ENCODE peak calls at places on chromosomes 11 and 22, in eight cellular contexts. One of them, this sample, is unnamed.

GRCh38 chr11:11789735-11790369 is 51.9 kb upstream of the USP47 start:
- DNase-seq in spleen: no peak
- DNase-seq in prostate gland: no peak
- DNase-seq in esophagus muscularis mucosa: peak
- DNase-seq in stomach: no peak
- DNase-seq in HCT116: no peak
- DNase-seq in breast epithelium: no peak
- DNase-seq in GM12891: no peak
- DNase-seq in this sample: no peak

GRCh38 chr11:16610213-16610737 is 128.2 kb upstream of the C11orf58 start:
- DNase-seq in spleen: no peak
- DNase-seq in prostate gland: no peak
- DNase-seq in esophagus muscularis mucosa: no peak
- DNase-seq in stomach: no peak
- DNase-seq in HCT116: no peak
- DNase-seq in breast epithelium: no peak
- DNase-seq in GM12891: no peak
- DNase-seq in this sample: no peak

GRCh38 chr22:35229865-35230264 is 27.4 kb upstream of the HMGXB4 start:
- DNase-seq in spleen: no peak
- DNase-seq in prostate gland: no peak
- DNase-seq in esophagus muscularis mucosa: no peak
- DNase-seq in stomach: no peak
- DNase-seq in HCT116: no peak
- DNase-seq in breast epithelium: no peak
- DNase-seq in GM12891: no peak
- DNase-seq in this sample: no peak

GRCh38 chr11:110948112-110948511 is 235.9 kb upstream of the ARHGAP20 start:
- DNase-seq in spleen: no peak
- DNase-seq in prostate gland: no peak
- DNase-seq in esophagus muscularis mucosa: no peak
- DNase-seq in stomach: no peak
- DNase-seq in HCT116: no peak
- DNase-seq in breast epithelium: no peak
- DNase-seq in GM12891: no peak
- DNase-seq in this sample: no peak

GRCh38 chr22:25970348-25970995 is 198.8 kb upstream of the SEZ6L start:
- DNase-seq in spleen: no peak
- DNase-seq in prostate gland: no peak
- DNase-seq in esophagus muscularis mucosa: no peak
- DNase-seq in stomach: no peak
- DNase-seq in HCT116: no peak
- DNase-seq in breast epithelium: no peak
- DNase-seq in GM12891: no peak
- DNase-seq in this sample: no peak

GRCh38 chr22:32637951-32638350 is 163.3 kb downstream of the FBXO7 start:
- DNase-seq in spleen: no peak
- DNase-seq in prostate gland: no peak
- DNase-seq in esophagus muscularis mucosa: no peak
- DNase-seq in stomach: no peak
- DNase-seq in HCT116: no peak
- DNase-seq in breast epithelium: no peak
- DNase-seq in GM12891: no peak
- DNase-seq in this sample: no peak

GRCh38 chr22:17896552-17896951 is 122.3 kb upstream of the BID start:
- DNase-seq in spleen: no peak
- DNase-seq in prostate gland: peak
- DNase-seq in esophagus muscularis mucosa: no peak
- DNase-seq in stomach: peak
- DNase-seq in HCT116: no peak
- DNase-seq in breast epithelium: no peak
- DNase-seq in GM12891: no peak
- DNase-seq in this sample: no peak

GRCh38 chr22:49930128-49930527 is 11.7 kb downstream of the CRELD2 start:
- DNase-seq in spleen: no peak
- DNase-seq in prostate gland: no peak
- DNase-seq in esophagus muscularis mucosa: no peak
- DNase-seq in stomach: no peak
- DNase-seq in HCT116: no peak
- DNase-seq in breast epithelium: no peak
- DNase-seq in GM12891: no peak
- DNase-seq in this sample: no peak

GRCh38 chr22:36467042-36467810 is 14.2 kb downstream of the TXN2 start:
- DNase-seq in spleen: no peak
- DNase-seq in prostate gland: no peak
- DNase-seq in esophagus muscularis mucosa: no peak
- DNase-seq in stomach: no peak
- DNase-seq in HCT116: peak
- DNase-seq in breast epithelium: no peak
- DNase-seq in GM12891: no peak
- DNase-seq in this sample: no peak

GRCh38 chr22:19579113-19579811 is 55.1 kb upstream of the CLDN5 start:
- DNase-seq in spleen: no peak
- DNase-seq in prostate gland: no peak
- DNase-seq in esophagus muscularis mucosa: no peak
- DNase-seq in stomach: no peak
- DNase-seq in HCT116: no peak
- DNase-seq in breast epithelium: no peak
- DNase-seq in GM12891: no peak
- DNase-seq in this sample: no peak

GRCh38 chr22:48765595-48765994 is 1062.1 kb downstream of the BRD1 start:
- DNase-seq in spleen: no peak
- DNase-seq in prostate gland: no peak
- DNase-seq in esophagus muscularis mucosa: no peak
- DNase-seq in stomach: peak
- DNase-seq in HCT116: no peak
- DNase-seq in breast epithelium: peak
- DNase-seq in GM12891: no peak
- DNase-seq in this sample: no peak

GRCh38 chr22:31917227-31917921 is 27.0 kb upstream of the YWHAH start:
- DNase-seq in spleen: no peak
- DNase-seq in prostate gland: no peak
- DNase-seq in esophagus muscularis mucosa: no peak
- DNase-seq in stomach: no peak
- DNase-seq in HCT116: no peak
- DNase-seq in breast epithelium: no peak
- DNase-seq in GM12891: peak
- DNase-seq in this sample: peak

GRCh38 chr11:131033151-131033651 is 116.9 kb upstream of the SNX19 start:
- DNase-seq in spleen: no peak
- DNase-seq in prostate gland: no peak
- DNase-seq in esophagus muscularis mucosa: peak
- DNase-seq in stomach: no peak
- DNase-seq in HCT116: peak
- DNase-seq in breast epithelium: no peak
- DNase-seq in GM12891: no peak
- DNase-seq in this sample: no peak

GRCh38 chr11:19311306-19312030 is 70.7 kb upstream of the E2F8 start:
- DNase-seq in spleen: no peak
- DNase-seq in prostate gland: peak
- DNase-seq in esophagus muscularis mucosa: no peak
- DNase-seq in stomach: peak
- DNase-seq in HCT116: peak
- DNase-seq in breast epithelium: no peak
- DNase-seq in GM12891: peak
- DNase-seq in this sample: peak

GRCh38 chr11:4072668-4073285 is 21.8 kb upstream of the RRM1 start:
- DNase-seq in spleen: no peak
- DNase-seq in prostate gland: peak
- DNase-seq in esophagus muscularis mucosa: no peak
- DNase-seq in stomach: peak
- DNase-seq in HCT116: peak
- DNase-seq in breast epithelium: no peak
- DNase-seq in GM12891: peak
- DNase-seq in this sample: peak

GRCh38 chr11:103450241-103450640 is 341.0 kb downstream of the DYNC2H1 start:
- DNase-seq in spleen: no peak
- DNase-seq in prostate gland: no peak
- DNase-seq in esophagus muscularis mucosa: no peak
- DNase-seq in stomach: no peak
- DNase-seq in HCT116: no peak
- DNase-seq in breast epithelium: no peak
- DNase-seq in GM12891: no peak
- DNase-seq in this sample: no peak

GRCh38 chr11:65430406-65431217 is 8.0 kb downstream of the NEAT1 start:
- DNase-seq in spleen: no peak
- DNase-seq in prostate gland: peak
- DNase-seq in esophagus muscularis mucosa: no peak
- DNase-seq in stomach: peak
- DNase-seq in HCT116: no peak
- DNase-seq in breast epithelium: peak
- DNase-seq in GM12891: no peak
- DNase-seq in this sample: no peak
- TF ChIP-seq POLR2A in spleen: no peak
- TF ChIP-seq POLR2A in prostate gland: no peak
- TF ChIP-seq POLR2A in esophagus muscularis mucosa: no peak
- TF ChIP-seq POLR2A in stomach: peak
- TF ChIP-seq POLR2A in HCT116: peak
- TF ChIP-seq POLR2A in breast epithelium: no peak
- TF ChIP-seq POLR2A in GM12891: no peak
- TF ChIP-seq POLR2A in this sample: no peak

GRCh38 chr11:68470304-68470811 is 9.8 kb downstream of the PPP6R3 start:
- DNase-seq in spleen: no peak
- DNase-seq in prostate gland: no peak
- DNase-seq in esophagus muscularis mucosa: no peak
- DNase-seq in stomach: no peak
- DNase-seq in HCT116: no peak
- DNase-seq in breast epithelium: no peak
- DNase-seq in GM12891: no peak
- DNase-seq in this sample: no peak

GRCh38 chr11:68469122-68469521 is 8.6 kb downstream of the PPP6R3 start:
- DNase-seq in spleen: no peak
- DNase-seq in prostate gland: no peak
- DNase-seq in esophagus muscularis mucosa: no peak
- DNase-seq in stomach: no peak
- DNase-seq in HCT116: no peak
- DNase-seq in breast epithelium: no peak
- DNase-seq in GM12891: no peak
- DNase-seq in this sample: no peak

GRCh38 chr11:68472778-68473177 is 12.2 kb downstream of the PPP6R3 start:
- DNase-seq in spleen: no peak
- DNase-seq in prostate gland: no peak
- DNase-seq in esophagus muscularis mucosa: no peak
- DNase-seq in stomach: no peak
- DNase-seq in HCT116: no peak
- DNase-seq in breast epithelium: no peak
- DNase-seq in GM12891: no peak
- DNase-seq in this sample: no peak

GRCh38 chr11:68469642-68470041 is 9.1 kb downstream of the PPP6R3 start:
- DNase-seq in spleen: no peak
- DNase-seq in prostate gland: no peak
- DNase-seq in esophagus muscularis mucosa: no peak
- DNase-seq in stomach: no peak
- DNase-seq in HCT116: no peak
- DNase-seq in breast epithelium: no peak
- DNase-seq in GM12891: no peak
- DNase-seq in this sample: no peak

GRCh38 chr11:68471360-68472340 is 11.1 kb downstream of the PPP6R3 start:
- DNase-seq in spleen: peak
- DNase-seq in prostate gland: no peak
- DNase-seq in esophagus muscularis mucosa: no peak
- DNase-seq in stomach: no peak
- DNase-seq in HCT116: no peak
- DNase-seq in breast epithelium: no peak
- DNase-seq in GM12891: no peak
- DNase-seq in this sample: no peak
- TF ChIP-seq POLR2AphosphoS5 in spleen: no peak
- TF ChIP-seq POLR2AphosphoS5 in prostate gland: no peak
- TF ChIP-seq POLR2AphosphoS5 in esophagus muscularis mucosa: no peak
- TF ChIP-seq POLR2AphosphoS5 in stomach: no peak
- TF ChIP-seq POLR2AphosphoS5 in HCT116: no peak
- TF ChIP-seq POLR2AphosphoS5 in breast epithelium: no peak
- TF ChIP-seq POLR2AphosphoS5 in GM12891: no peak
- TF ChIP-seq POLR2AphosphoS5 in this sample: peak

DNA sequence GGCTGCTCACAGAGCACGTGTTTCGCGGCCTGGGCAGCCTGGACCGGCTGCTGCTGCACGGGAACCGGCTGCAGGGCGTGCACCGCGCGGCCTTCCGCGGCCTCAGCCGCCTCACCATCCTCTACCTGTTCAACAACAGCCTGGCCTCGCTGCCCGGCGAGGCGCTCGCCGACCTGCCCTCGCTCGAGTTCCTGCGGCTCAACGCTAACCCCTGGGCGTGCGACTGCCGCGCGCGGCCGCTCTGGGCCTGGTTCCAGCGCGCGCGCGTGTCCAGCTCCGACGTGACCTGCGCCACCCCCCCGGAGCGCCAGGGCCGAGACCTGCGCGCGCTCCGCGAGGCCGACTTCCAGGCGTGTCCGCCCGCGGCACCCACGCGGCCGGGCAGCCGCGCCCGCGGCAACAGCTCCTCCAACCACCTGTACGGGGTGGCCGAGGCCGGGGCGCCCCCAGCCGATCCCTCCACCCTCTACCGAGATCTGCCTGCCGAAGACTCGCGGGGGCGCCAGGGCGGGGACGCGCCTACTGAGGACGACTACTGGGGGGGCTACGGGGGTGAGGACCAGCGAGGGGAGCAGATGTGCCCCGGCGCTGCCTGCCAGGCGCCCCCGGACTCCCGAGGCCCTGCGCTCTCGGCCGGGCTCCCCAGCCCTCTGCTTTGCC is 16.0 kb downstream of the RTN4RL2 start:
- DNase-seq in spleen: peak
- DNase-seq in prostate gland: peak
- DNase-seq in esophagus muscularis mucosa: no peak
- DNase-seq in stomach: peak
- DNase-seq in HCT116: no peak
- DNase-seq in breast epithelium: peak
- DNase-seq in GM12891: no peak
- DNase-seq in this sample: no peak
- TF ChIP-seq POLR2A in spleen: no peak
- TF ChIP-seq POLR2A in prostate gland: peak
- TF ChIP-seq POLR2A in esophagus muscularis mucosa: no peak
- TF ChIP-seq POLR2A in stomach: no peak
- TF ChIP-seq POLR2A in HCT116: no peak
- TF ChIP-seq POLR2A in breast epithelium: no peak
- TF ChIP-seq POLR2A in GM12891: no peak
- TF ChIP-seq POLR2A in this sample: no peak

DNA sequence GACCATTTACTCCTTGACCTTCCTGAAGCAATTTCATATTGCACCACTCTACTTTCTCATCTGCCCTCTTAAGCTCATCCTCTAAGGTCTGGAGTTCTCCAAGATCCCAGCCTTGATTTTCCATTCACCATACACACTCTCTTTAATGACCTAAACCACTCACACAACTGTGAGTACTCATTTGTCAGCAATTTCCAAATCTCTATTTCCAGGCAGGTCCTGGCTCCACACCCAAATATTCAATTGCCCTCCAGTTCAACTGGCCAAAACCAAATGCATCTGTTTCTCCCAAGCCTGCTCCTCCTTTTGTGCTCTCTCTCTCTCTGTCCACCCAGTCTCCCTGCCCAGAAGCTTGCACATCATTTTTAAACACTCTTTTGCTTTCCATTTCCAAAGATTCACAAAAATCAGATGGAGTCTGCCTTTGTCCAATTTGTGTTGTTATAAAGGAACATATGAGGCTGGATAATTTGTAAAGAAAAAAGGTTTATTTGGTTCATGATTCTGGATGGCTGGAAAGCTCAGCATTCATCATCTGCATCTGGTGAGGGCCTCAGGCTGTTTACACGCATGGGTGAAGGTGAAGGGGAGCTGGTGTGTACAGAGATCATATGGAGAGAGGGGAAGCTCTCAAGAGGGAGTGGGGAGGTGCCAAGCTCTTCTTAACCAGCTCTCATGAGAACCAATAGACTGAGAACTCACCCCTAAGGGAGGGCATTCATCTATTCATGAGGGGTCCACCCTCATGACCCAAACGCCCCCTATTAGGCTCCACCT is 39.8 kb downstream of the NEU3 start:
- DNase-seq in spleen: no peak
- DNase-seq in prostate gland: no peak
- DNase-seq in esophagus muscularis mucosa: peak
- DNase-seq in stomach: no peak
- DNase-seq in HCT116: no peak
- DNase-seq in breast epithelium: no peak
- DNase-seq in GM12891: no peak
- DNase-seq in this sample: no peak
- TF ChIP-seq POLR2AphosphoS5 in spleen: no peak
- TF ChIP-seq POLR2AphosphoS5 in prostate gland: no peak
- TF ChIP-seq POLR2AphosphoS5 in esophagus muscularis mucosa: no peak
- TF ChIP-seq POLR2AphosphoS5 in stomach: no peak
- TF ChIP-seq POLR2AphosphoS5 in HCT116: no peak
- TF ChIP-seq POLR2AphosphoS5 in breast epithelium: no peak
- TF ChIP-seq POLR2AphosphoS5 in GM12891: no peak
- TF ChIP-seq POLR2AphosphoS5 in this sample: no peak